ENCODE peak calls at places on chromosomes 13 and 19, in ten cellular contexts. C, F, L, A, X, W, M, R, G and K are unnamed samples.
A peak's percentile ranks its signal among the peaks of the same experiment; 100 is the strongest.

GRCh38 chr19:34254552-34255432 is at the start of gene GARRE1:
- DNase-seq in M (peak; percentile 80), X (peak; percentile 41), W (no peak), R (no peak), F (peak; percentile 46), L (no peak), A (no peak), C (peak; percentile 41), G (peak; percentile 89), K (no peak)

GRCh38 chr19:57241181-57241580 is 749 bp downstream of the ZNF805 start:
- DNase-seq in G (no peak), M (no peak), C (no peak), X (no peak), A (no peak), F (no peak), W (no peak), L (no peak), R (no peak), K (no peak)

GRCh38 chr19:54147676-54148075 is 10.1 kb downstream of the CNOT3 start:
- DNase-seq in M (no peak), A (no peak), W (no peak), C (no peak), X (no peak), R (no peak), L (no peak), G (peak; percentile 40), F (no peak), K (no peak)

GRCh38 chr19:4369109-4369887 is 25.9 kb downstream of the MPND start:
- DNase-seq in X (peak; percentile 86), F (peak; percentile 84), A (no peak), M (no peak), G (peak; percentile 60), R (peak; percentile 66), C (no peak), W (peak; percentile 89), L (peak; percentile 69), K (peak; percentile 71)

GRCh38 chr13:35470671-35471465 is 5.6 kb downstream of the MAB21L1 start:
- DNase-seq in L (peak; percentile 73), X (peak; percentile 30), F (peak; percentile 9), A (no peak), R (no peak), M (peak; percentile 83), C (peak; percentile 81), G (no peak), W (no peak), K (no peak)

GRCh38 chr13:31965361-31966066 is 66.1 kb upstream of the FRY start:
- DNase-seq in R (no peak), A (no peak), W (no peak), L (no peak), G (peak; percentile 46), M (no peak), F (no peak), C (no peak), X (no peak), K (peak; percentile 53)

GRCh38 chr13:42814868-42815267 is 33.5 kb downstream of the FAM216B start:
- DNase-seq in X (no peak), A (no peak), F (no peak), M (no peak), C (no peak), R (no peak), G (no peak), L (no peak), W (no peak), K (no peak)

GRCh38 chr19:54137913-54138776 is 583 bp downstream of the CNOT3 start:
- DNase-seq in R (no peak), X (peak; percentile 36), A (no peak), C (no peak), F (peak; percentile 43), W (peak; percentile 73), G (no peak), L (no peak), M (no peak), K (no peak)

DNA sequence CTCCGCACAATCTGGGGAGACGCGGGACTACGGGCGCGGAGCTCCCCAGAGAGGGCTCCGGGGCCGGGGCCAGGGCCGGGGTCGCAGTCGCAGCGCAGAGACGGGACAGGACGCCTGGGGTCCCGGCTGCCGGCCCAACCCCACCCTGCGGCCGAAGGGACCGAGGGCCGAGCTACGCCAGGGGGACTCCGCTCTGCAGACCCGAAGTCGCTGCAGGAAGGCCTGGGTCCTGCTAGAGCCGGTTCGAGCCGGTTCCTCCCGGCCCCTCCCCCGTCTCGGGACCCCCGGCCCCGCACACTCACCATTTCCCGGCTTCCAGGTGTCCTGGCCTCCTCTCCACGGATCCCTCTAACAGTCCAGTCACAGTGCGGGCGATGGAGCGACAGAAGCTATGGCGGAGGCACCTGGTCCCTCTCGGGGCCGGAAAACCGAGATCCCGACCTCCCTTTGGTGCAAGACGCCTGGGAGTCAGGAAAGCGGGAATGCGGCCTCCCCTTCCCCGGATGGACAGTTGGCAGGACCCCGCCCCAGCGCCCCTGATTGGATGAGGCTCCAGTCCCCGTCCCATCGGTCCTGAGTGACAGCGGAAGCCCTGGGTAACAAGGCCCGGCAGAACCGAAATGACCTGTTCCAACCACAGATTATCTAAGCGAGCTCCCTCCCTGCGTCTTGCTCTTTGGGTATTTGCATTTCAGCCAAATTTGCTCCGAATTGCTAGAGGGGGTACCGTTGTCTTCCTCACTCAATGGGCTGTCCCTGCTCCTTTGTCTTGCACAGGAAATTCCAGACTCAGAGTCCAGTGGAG is at the start of gene ZNF625:
- DNase-seq in C (peak; percentile 98), A (peak; percentile 41), X (peak; percentile 92), G (peak; percentile 91), L (peak; percentile 94), R (peak; percentile 92), W (peak; percentile 87), M (peak; percentile 94), F (peak; percentile 83), K (peak; percentile 70)
- H3K4me3 ChIP-seq in C (peak within 1 kb of the TSS; percentile 99), A (peak within 1 kb of the TSS; percentile 97), X (peak within 1 kb of the TSS; percentile 92), G (peak within 1 kb of the TSS; percentile 76), L (peak within 1 kb of the TSS; percentile 85), R (peak within 1 kb of the TSS; percentile 97), W (peak within 1 kb of the TSS; percentile 42), M (peak within 1 kb of the TSS; percentile 73), F (peak within 1 kb of the TSS; percentile 65), K (peak within 1 kb of the TSS; percentile 79)

GRCh38 chr19:725461-726089 is 16.8 kb downstream of the PALM start:
- DNase-seq in C (no peak), R (no peak), M (no peak), F (no peak), L (no peak), X (no peak), A (no peak), W (no peak), G (no peak), K (no peak)
- H3K4me3 ChIP-seq in C (no peak overlapping the region), R (no peak overlapping the region), M (no peak overlapping the region), F (no peak overlapping the region), L (no peak overlapping the region), X (no peak overlapping the region), A (no peak overlapping the region), W (no peak overlapping the region), G (no peak overlapping the region), K (no peak overlapping the region)

GRCh38 chr13:21015284-21015683 is 46.1 kb downstream of the LATS2 start:
- DNase-seq in R (no peak), W (no peak), F (no peak), A (no peak), M (no peak), X (no peak), L (peak; percentile 13), C (no peak), G (no peak), K (no peak)

GRCh38 chr13:21013682-21014038 is 47.7 kb downstream of the LATS2 start:
- DNase-seq in M (no peak), F (no peak), W (no peak), C (no peak), L (no peak), R (no peak), A (no peak), G (no peak), X (no peak), K (no peak)

GRCh38 chr13:21012841-21013681 is 48.3 kb downstream of the LATS2 start:
- DNase-seq in F (no peak), L (peak; percentile 43), M (no peak), A (no peak), C (no peak), G (peak; percentile 37), X (no peak), W (no peak), R (no peak), K (no peak)

GRCh38 chr13:21014666-21015170 is 46.7 kb downstream of the LATS2 start:
- DNase-seq in R (no peak), X (no peak), W (no peak), L (peak; percentile 84), G (no peak), M (no peak), F (no peak), A (no peak), C (no peak), K (no peak)

DNA sequence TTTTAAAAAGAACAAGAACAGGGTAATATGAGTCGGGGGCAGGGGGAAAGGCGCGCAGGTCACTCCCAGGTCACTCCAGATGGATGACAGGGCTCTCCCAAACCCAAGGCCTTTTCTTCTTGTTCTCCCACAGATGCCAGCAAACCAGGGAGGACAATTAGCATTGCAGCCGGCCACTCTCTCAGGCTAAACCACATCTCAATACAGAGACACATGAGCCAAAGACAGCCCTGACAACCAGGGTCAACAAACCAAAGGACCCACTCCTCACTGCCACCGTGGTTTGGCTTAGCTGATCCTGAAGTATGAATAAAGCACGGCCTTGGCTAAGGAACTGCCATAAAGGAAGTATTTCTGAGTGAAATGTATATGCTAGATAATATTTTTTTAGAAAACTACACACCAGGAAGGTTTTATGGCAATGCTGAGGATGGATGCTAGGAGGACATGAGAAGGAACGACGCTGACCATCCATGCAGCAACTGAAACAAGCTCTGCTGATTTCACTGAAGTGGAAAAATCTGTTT is 47.2 kb downstream of the LATS2 start:
- DNase-seq in F (no peak), M (no peak), L (peak; percentile 44), C (no peak), G (no peak), W (no peak), X (no peak), R (no peak), A (no peak), K (no peak)
- H3K4me3 ChIP-seq in F (no peak overlapping the region), M (no peak overlapping the region), L (no peak overlapping the region), C (no peak overlapping the region), G (no peak overlapping the region), W (no peak overlapping the region), X (no peak overlapping the region), R (no peak overlapping the region), A (no peak overlapping the region), K (no peak overlapping the region)

GRCh38 chr19:31296741-31297390 is 52.4 kb downstream of the TSHZ3 start:
- DNase-seq in M (no peak), A (no peak), W (no peak), X (no peak), L (no peak), R (no peak), F (no peak), C (no peak), G (no peak), K (no peak)

GRCh38 chr19:31297991-31298390 is 51.2 kb downstream of the TSHZ3 start:
- DNase-seq in X (no peak), L (no peak), M (no peak), R (no peak), A (no peak), W (no peak), G (no peak), C (no peak), F (no peak), K (no peak)

GRCh38 chr19:31301306-31301980 is 47.8 kb downstream of the TSHZ3 start:
- DNase-seq in A (no peak), W (no peak), M (no peak), X (no peak), R (no peak), C (no peak), L (peak; percentile 31), F (no peak), G (no peak), K (no peak)

GRCh38 chr19:31303262-31303815 is 45.9 kb downstream of the TSHZ3 start:
- DNase-seq in C (no peak), A (no peak), W (no peak), M (no peak), G (no peak), X (no peak), R (no peak), F (no peak), L (no peak), K (no peak)

GRCh38 chr19:31300406-31300805 is 48.8 kb downstream of the TSHZ3 start:
- DNase-seq in M (no peak), R (no peak), A (no peak), W (no peak), F (no peak), G (no peak), L (peak; percentile 40), X (no peak), C (no peak), K (no peak)
- H3K4me3 ChIP-seq in M (no peak overlapping the region), R (no peak overlapping the region), A (no peak overlapping the region), W (no peak overlapping the region), F (no peak overlapping the region), G (no peak overlapping the region), L (no peak overlapping the region), X (no peak overlapping the region), C (no peak overlapping the region), K (no peak overlapping the region)